ENCODE peak calls at places on chromosome 20, in seven cellular contexts. V is HFFc6, E is GM13977, O is dorsolateral prefrontal cortex, C is lower leg skin, N is stomach, L is GM10248. D is an unnamed sample.

GRCh38 chr20:11352041-11352440 is 565.7 kb upstream of the BTBD3 start:
- DNase-seq in C (no peak), N (no peak), L (no peak), E (no peak), V (no peak), O (no peak), D (no peak)

GRCh38 chr20:19079536-19080299 is 132.7 kb upstream of the SLC24A3 start:
- DNase-seq in O (no peak), E (no peak), C (no peak), V (no peak), L (no peak), N (no peak), D (no peak)

GRCh38 chr20:20214757-20215275 is 153.1 kb upstream of the INSM1 start:
- DNase-seq in V (no peak), O (no peak), C (no peak), L (no peak), E (no peak), N (no peak), D (no peak)

GRCh38 chr20:21435576-21435975 is 38.2 kb upstream of the NKX2-4 start:
- DNase-seq in E (no peak), V (no peak), C (no peak), O (no peak), L (no peak), N (no peak), D (no peak)

GRCh38 chr20:53942973-53943372 is 127.4 kb downstream of the BCAS1 start:
- DNase-seq in L (no peak), C (no peak), V (no peak), N (no peak), E (no peak), O (no peak), D (no peak)

GRCh38 chr20:8431538-8432434 is 299.7 kb downstream of the PLCB1 start:
- DNase-seq in O (no peak), C (no peak), E (no peak), N (no peak), L (no peak), V (no peak), D (no peak)

GRCh38 chr20:3658708-3659491 is 4.3 kb downstream of the GFRA4 start:
- DNase-seq in E (peak; percentile 89), N (no peak), L (peak; percentile 88), V (no peak), C (no peak), O (peak; percentile 28), D (peak; percentile 87)

GRCh38 chr20:17663040-17663399 is 19.0 kb downstream of the RRBP1 start:
- DNase-seq in O (no peak), N (no peak), C (no peak), L (no peak), E (no peak), V (no peak), D (no peak)

GRCh38 chr20:36267605-36268500 is 31.6 kb downstream of the AAR2 start:
- DNase-seq in O (peak; percentile 53), N (no peak), E (no peak), L (no peak), V (no peak), C (no peak), D (no peak)

GRCh38 chr20:15900443-15900842 is 672.8 kb downstream of the KIF16B start:
- DNase-seq in E (no peak), N (no peak), V (no peak), O (no peak), L (no peak), C (no peak), D (no peak)

GRCh38 chr20:43925215-43925614 is 10.6 kb downstream of the TOX2 start:
- DNase-seq in E (no peak), L (peak; percentile 53), V (no peak), N (no peak), C (no peak), O (no peak), D (peak; percentile 53)

GRCh38 chr20:17334866-17335412 is 108.1 kb downstream of the PCSK2 start:
- DNase-seq in L (no peak), V (no peak), O (no peak), C (no peak), E (no peak), N (no peak), D (no peak)

GRCh38 chr20:62310757-62311121 is 7.9 kb downstream of the ADRM1 start:
- DNase-seq in N (no peak), C (no peak), O (no peak), E (no peak), L (no peak), V (no peak), D (no peak)

GRCh38 chr20:6164421-6165341 is 41.9 kb upstream of the FERMT1 start:
- DNase-seq in E (no peak), V (no peak), L (no peak), C (no peak), N (no peak), O (no peak), D (no peak)

GRCh38 chr20:49656304-49656703 is 57.4 kb downstream of the B4GALT5 start:
- DNase-seq in O (no peak), V (peak; percentile 15), C (no peak), L (no peak), N (no peak), E (no peak), D (no peak)

GRCh38 chr20:419556-420168 is 11.6 kb downstream of the RBCK1 start:
- DNase-seq in C (no peak), O (no peak), E (peak; percentile 25), V (no peak), N (no peak), L (no peak), D (no peak)

GRCh38 chr20:61896058-61896961 is 169.4 kb downstream of the TAF4 start:
- DNase-seq in O (peak; percentile 51), N (peak; percentile 33), E (peak; percentile 67), C (no peak), L (peak; percentile 67), V (peak; percentile 17), D (peak; percentile 85)

GRCh38 chr20:50395258-50395729 is 114.9 kb upstream of the PTPN1 start:
- DNase-seq in V (peak; percentile 42), N (peak; percentile 89), C (peak; percentile 80), O (peak; percentile 52), L (no peak), E (no peak), D (no peak)

GRCh38 chr20:3402453-3402852 is 5.0 kb downstream of the DNAAF9 start:
- DNase-seq in V (no peak), N (no peak), E (no peak), O (no peak), L (no peak), C (no peak), D (no peak)

GRCh38 chr20:41366546-41367392 is at the start of gene EMILIN3:
- DNase-seq in O (no peak), E (no peak), N (no peak), V (no peak), L (no peak), C (no peak), D (no peak)

GRCh38 chr20:17650816-17651760 is 31.0 kb downstream of the RRBP1 start:
- DNase-seq in C (no peak), O (no peak), L (no peak), V (peak; percentile 19), E (no peak), N (no peak), D (peak; percentile 19)

GRCh38 chr20:21396045-21396893 is 1.1 kb downstream of the NKX2-4 start:
- DNase-seq in O (no peak), V (no peak), L (peak; percentile 20), E (no peak), N (no peak), C (no peak), D (no peak)

GRCh38 chr20:62856931-62857619 is 4.5 kb downstream of the TCFL5 start:
- DNase-seq in N (no peak), L (no peak), C (no peak), O (no peak), V (no peak), E (no peak), D (no peak)

GRCh38 chr20:59735486-59735885 is 131.1 kb downstream of the PHACTR3 start:
- DNase-seq in E (no peak), V (no peak), L (no peak), O (no peak), N (no peak), C (no peak), D (no peak)
- TF ChIP-seq CTCF in E (no peak), V (no peak), L (no peak), O (no peak), N (no peak), C (no peak), D (no peak)

DNA sequence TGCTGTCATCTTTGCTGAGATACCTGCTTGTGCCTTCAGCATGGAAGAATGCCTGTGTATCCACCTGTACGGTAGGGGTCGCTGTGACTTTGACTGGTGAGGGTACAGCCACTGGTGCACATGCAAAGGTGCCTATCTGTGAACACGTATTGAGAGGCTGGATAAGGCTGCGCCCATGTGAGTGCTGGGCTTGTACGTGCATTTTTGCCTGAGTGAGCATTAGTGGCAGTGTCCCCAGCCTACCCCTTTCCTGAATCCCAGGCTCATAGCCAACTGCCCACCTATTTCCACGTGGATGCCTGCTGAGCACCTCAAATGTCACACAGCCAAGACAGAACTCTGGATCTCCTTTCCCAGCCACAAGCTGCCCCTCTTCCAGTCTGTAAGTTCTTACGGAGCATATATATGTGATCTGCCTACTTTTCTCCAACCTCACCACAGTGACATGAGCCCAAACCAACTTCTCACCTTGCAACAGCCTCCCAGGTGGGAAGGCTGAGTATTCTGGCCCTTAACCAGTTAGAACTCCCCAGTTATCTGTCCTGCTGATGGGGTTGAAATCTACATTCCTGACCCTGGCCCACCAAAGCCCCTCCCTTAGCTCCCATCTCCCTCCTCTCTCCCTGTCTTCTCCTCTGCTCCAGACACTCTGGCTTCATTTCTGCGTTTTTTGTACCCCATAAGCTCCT is 1.1 kb upstream of the SLC2A10 start:
- DNase-seq in E (no peak), O (no peak), C (no peak), L (no peak), V (no peak), N (peak; percentile 65), D (no peak)
- TF ChIP-seq CTCF in E (peak; percentile 45), O (no peak), C (no peak), L (peak; percentile 11), V (peak; percentile 26), N (peak; percentile 14), D (peak; percentile 15)

GRCh38 chr20:38320221-38320620 is 16.3 kb downstream of the BPI start:
- DNase-seq in C (no peak), E (no peak), O (no peak), N (no peak), L (no peak), V (no peak), D (no peak)

GRCh38 chr20:38325905-38326304 is 20.4 kb upstream of the LBP start:
- DNase-seq in E (no peak), L (no peak), C (no peak), V (no peak), O (no peak), N (no peak), D (no peak)

GRCh38 chr20:38325167-38325566 is 21.1 kb upstream of the LBP start:
- DNase-seq in L (no peak), V (no peak), C (no peak), O (no peak), N (no peak), E (no peak), D (no peak)

GRCh38 chr20:38324159-38324558 is 20.2 kb downstream of the BPI start:
- DNase-seq in E (no peak), C (no peak), N (no peak), L (no peak), O (no peak), V (no peak), D (no peak)

GRCh38 chr20:38321959-38322598 is 18.1 kb downstream of the BPI start:
- DNase-seq in E (no peak), V (peak; percentile 58), N (no peak), L (no peak), O (peak; percentile 54), C (no peak), D (no peak)
- TF ChIP-seq CTCF in E (peak; percentile 43), V (peak; percentile 91), N (peak; percentile 30), L (no peak), O (peak; percentile 81), C (no peak), D (no peak)

GRCh38 chr20:2005831-2006426 is 12.1 kb upstream of the PDYN start:
- DNase-seq in L (peak; percentile 61), C (peak; percentile 27), N (peak; percentile 62), V (peak; percentile 42), O (peak; percentile 46), E (peak; percentile 51), D (peak; percentile 63)
- TF ChIP-seq CTCF in L (no peak), C (no peak), N (no peak), V (no peak), O (no peak), E (peak; percentile 17), D (no peak)

D was measured in GM13976.